ENCODE peak calls at places on chromosomes 12 and 14, in four cellular contexts. M, N, D and J are unnamed samples.

GRCh38 chr12:12007001-12007712 is 63.6 kb upstream of the BCL2L14 start:
- DNase-seq in M (peak), N (no peak), D (peak), J (no peak)

GRCh38 chr12:13798162-13798561 is 183.2 kb downstream of the GRIN2B start:
- DNase-seq in M (no peak), N (no peak), D (no peak), J (no peak)

GRCh38 chr12:119262388-119262787 is 72.1 kb upstream of the CCDC60 start:
- DNase-seq in M (no peak), N (no peak), D (no peak), J (no peak)

GRCh38 chr12:27960822-27961221 is 11.7 kb downstream of the PTHLH start:
- DNase-seq in M (no peak), N (no peak), D (no peak), J (no peak)

GRCh38 chr12:85182699-85183098 is 97.3 kb upstream of the ALX1 start:
- DNase-seq in M (no peak), N (no peak), D (no peak), J (no peak)

GRCh38 chr14:85532981-85533820 is 3.3 kb downstream of the FLRT2 start:
- DNase-seq in M (peak), N (peak), D (no peak), J (no peak)

GRCh38 chr12:67388331-67389163 is 119.4 kb downstream of the CAND1 start:
- DNase-seq in M (no peak), N (peak), D (no peak), J (peak)

GRCh38 chr12:121570467-121571283 is 10.1 kb downstream of the KDM2B start:
- DNase-seq in M (no peak), N (no peak), D (no peak), J (no peak)

GRCh38 chr14:65301862-65302539 is 110.5 kb upstream of the FUT8 start:
- DNase-seq in M (no peak), N (peak), D (no peak), J (no peak)

GRCh38 chr14:52692248-52692962 is 3.0 kb downstream of the ERO1A start:
- DNase-seq in M (peak), N (peak), D (no peak), J (no peak)

GRCh38 chr14:93039649-93040315 is 75.9 kb downstream of the ITPK1 start:
- DNase-seq in M (no peak), N (no peak), D (no peak), J (no peak)

GRCh38 chr12:96218989-96219678 is 25.0 kb downstream of the ELK3 start:
- DNase-seq in M (no peak), N (no peak), D (no peak), J (no peak)

GRCh38 chr12:12467701-12468218 is 94.9 kb downstream of the DUSP16 start:
- DNase-seq in M (no peak), N (no peak), D (no peak), J (no peak)

GRCh38 chr14:81946808-81947798 is 413.4 kb upstream of the SEL1L start:
- DNase-seq in M (no peak), N (no peak), D (no peak), J (no peak)

GRCh38 chr14:72518809-72519377 is 375.0 kb downstream of the DPF3 start:
- DNase-seq in M (no peak), N (no peak), D (no peak), J (no peak)

GRCh38 chr12:103915306-103915705 is 14.9 kb upstream of the HSP90B1 start:
- DNase-seq in M (no peak), N (no peak), D (no peak), J (no peak)

GRCh38 chr12:107355004-107355565 is 261.7 kb upstream of the CRY1 start:
- DNase-seq in M (no peak), N (no peak), D (no peak), J (no peak)

GRCh38 chr12:113819495-113819894 is 146.6 kb downstream of the RBM19 start:
- DNase-seq in M (no peak), N (no peak), D (no peak), J (no peak)

GRCh38 chr14:98822917-98823316 is 449.1 kb downstream of the BCL11B start:
- DNase-seq in M (no peak), N (no peak), D (no peak), J (no peak)

GRCh38 chr14:35234007-35234406 is 58.2 kb upstream of the PSMA6 start:
- DNase-seq in M (peak), N (no peak), D (no peak), J (no peak)

GRCh38 chr14:54867011-54867410 is 35.6 kb downstream of the GCH1 start:
- DNase-seq in M (peak), N (no peak), D (no peak), J (no peak)

GRCh38 chr12:19946549-19946948 is 421.8 kb upstream of the PDE3A start:
- DNase-seq in M (peak), N (no peak), D (no peak), J (no peak)

GRCh38 chr14:29339491-29339890 is 572.9 kb downstream of the FOXG1 start:
- DNase-seq in M (no peak), N (no peak), D (no peak), J (no peak)

GRCh38 chr14:77067632-77068514 is 30.2 kb upstream of the CIPC start:
- DNase-seq in M (peak), N (peak), D (peak), J (peak)

GRCh38 chr12:111785651-111786050 is 18.9 kb downstream of the ALDH2 start:
- DNase-seq in M (peak), N (no peak), D (no peak), J (no peak)

GRCh38 chr12:93311827-93312226 is 65.9 kb upstream of the NUDT4 start:
- DNase-seq in M (no peak), N (no peak), D (no peak), J (no peak)

GRCh38 chr14:66920196-66920595 is 269.0 kb upstream of the GARIN2 start:
- DNase-seq in M (peak), N (no peak), D (no peak), J (no peak)

GRCh38 chr14:60532442-60532841 is 23.5 kb downstream of the SIX6 start:
- DNase-seq in M (no peak), N (no peak), D (no peak), J (no peak)

GRCh38 chr14:95666450-95666849 is 19.8 kb upstream of the TCL1B start:
- DNase-seq in M (no peak), N (no peak), D (no peak), J (no peak)

GRCh38 chr14:31954991-31955390 is 122.1 kb upstream of the ARHGAP5 start:
- DNase-seq in M (no peak), N (no peak), D (no peak), J (no peak)

GRCh38 chr12:75641031-75641780 is 129.8 kb upstream of the KRR1 start:
- DNase-seq in M (peak), N (no peak), D (no peak), J (no peak)

GRCh38 chr12:124754949-124755800 is 108.5 kb downstream of the SCARB1 start:
- DNase-seq in M (peak), N (no peak), D (no peak), J (peak)